ENCODE peak calls at places on chromosome X, in four cellular contexts. B, M, X and F are unnamed samples. For H3K4me1 and H3K36me3, the result is how much of the 10 kb centered on the place peaks cover.

GRCh38 chrX:30489323-30489722 is 88.2 kb downstream of the TASL start:
- DNase-seq in B (peak), M (no peak), X (no peak), F (no peak)

GRCh38 chrX:54824195-54824594 is 16.6 kb downstream of the MAGED2 start:
- DNase-seq in M (no peak), B (no peak), X (no peak), F (no peak)

GRCh38 chrX:97320305-97320704 is 436.6 kb downstream of the RPA4 start:
- DNase-seq in M (no peak), B (no peak), X (no peak), F (no peak)

GRCh38 chrX:9569875-9570274 is 105.0 kb downstream of the TBL1X start:
- DNase-seq in B (no peak), X (no peak), M (peak), F (no peak)

GRCh38 chrX:136679581-136679980 is 31.6 kb downstream of the CD40LG start:
- DNase-seq in M (no peak), X (no peak), B (no peak), F (no peak)

GRCh38 chrX:149962859-149963757 is 24.8 kb upstream of the EOLA2 start:
- DNase-seq in B (peak), X (peak), M (peak), F (peak)

GRCh38 chrX:120147537-120147936 is 10.9 kb upstream of the RHOXF2 start:
- DNase-seq in B (no peak), M (no peak), X (no peak), F (no peak)

GRCh38 chrX:46152756-46153155 is 392.5 kb downstream of the ZNF674 start:
- DNase-seq in B (no peak), M (peak), X (no peak), F (no peak)

GRCh38 chrX:153922932-153923857 is 2.9 kb downstream of the ARHGAP4 start:
- DNase-seq in M (peak), X (no peak), B (no peak), F (no peak)

GRCh38 chrX:132127748-132128147 is at the start of gene FRMD7:
- DNase-seq in B (no peak), M (peak), X (no peak), F (no peak)

GRCh38 chrX:46648660-46649059 is 75.1 kb downstream of the CHST7 start:
- DNase-seq in M (no peak), B (no peak), X (no peak), F (no peak)

GRCh38 chrX:323721-324628 is 5.4 kb upstream of the GTPBP6 start:
- DNase-seq in M (peak), X (peak), B (peak), F (peak)

GRCh38 chrX:47960400-47960799 is 43.4 kb downstream of the ZNF182 start:
- DNase-seq in B (no peak), M (no peak), X (no peak), F (no peak)

GRCh38 chrX:38982843-38983242 is 181.6 kb downstream of the MID1IP1 start:
- DNase-seq in B (no peak), M (no peak), X (no peak), F (no peak)

GRCh38 chrX:122504026-122504425 is 680.1 kb upstream of the GRIA3 start:
- DNase-seq in X (no peak), B (no peak), M (no peak), F (no peak)

GRCh38 chrX:50877310-50877709 is 33.2 kb upstream of the BMP15 start:
- DNase-seq in B (no peak), X (no peak), M (peak), F (peak)

GRCh38 chrX:17860811-17861495 is at the start of gene RAI2:
- DNase-seq in X (peak), B (no peak), M (no peak), F (no peak)

GRCh38 chrX:46319750-46320149 is 225.5 kb downstream of the ZNF674 start:
- DNase-seq in X (no peak), B (peak), M (no peak), F (peak)

GRCh38 chrX:72735561-72735960 is 21.5 kb upstream of the PHKA1 start:
- DNase-seq in B (no peak), X (no peak), M (peak), F (no peak)

DNA sequence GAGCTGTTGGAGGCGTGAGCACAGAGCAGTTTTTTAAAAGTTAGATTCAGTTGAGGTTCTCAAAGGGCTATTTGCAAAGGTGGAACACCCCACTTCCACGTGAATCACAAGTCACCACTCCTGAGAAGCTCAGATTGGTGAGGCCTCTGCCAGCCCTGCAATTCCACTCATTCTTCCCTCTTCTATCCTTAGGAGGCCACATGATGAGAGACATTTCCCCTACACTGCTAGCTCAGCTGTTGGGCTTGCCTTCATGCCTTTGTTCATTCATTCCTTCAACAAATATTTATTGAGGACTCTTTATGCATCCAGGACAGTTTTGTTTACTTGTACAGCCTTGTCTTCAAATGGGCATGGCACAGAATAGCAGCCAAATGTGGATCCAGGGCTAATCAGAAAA is 3.7 kb downstream of the SRPX2 start:
- DNase-seq in X (no peak), B (peak), M (peak), F (no peak)
- H3K4me1 ChIP-seq in X (under half), B (half or more), M (under half), F (under half)

GRCh38 chrX:74593593-74593992 is 20.8 kb downstream of the RLIM start:
- DNase-seq in M (peak), X (no peak), B (no peak), F (no peak)
- H3K36me3 ChIP-seq in M (under half), X (under half), B (under half), F (under half)

GRCh38 chrX:152907084-152907651 is 9.3 kb downstream of the ZNF185 start:
- DNase-seq in M (peak), X (no peak), B (no peak), F (no peak)
- H3K4me3 ChIP-seq in M (peak), X (no peak), B (no peak), F (no peak)

GRCh38 chrX:71106427-71106826 is at the start of gene CXorf65:
- DNase-seq in B (no peak), X (peak), M (no peak), F (no peak)
- H3K4me1 ChIP-seq in B (under half), X (half or more), M (under half), F (under half)

GRCh38 chrX:3295731-3296130 is 50.7 kb downstream of the MXRA5 start:
- DNase-seq in M (no peak), B (no peak), X (no peak), F (peak)

GRCh38 chrX:3286196-3286920 is 60.1 kb downstream of the MXRA5 start:
- DNase-seq in X (no peak), M (peak), B (no peak), F (no peak)

DNA sequence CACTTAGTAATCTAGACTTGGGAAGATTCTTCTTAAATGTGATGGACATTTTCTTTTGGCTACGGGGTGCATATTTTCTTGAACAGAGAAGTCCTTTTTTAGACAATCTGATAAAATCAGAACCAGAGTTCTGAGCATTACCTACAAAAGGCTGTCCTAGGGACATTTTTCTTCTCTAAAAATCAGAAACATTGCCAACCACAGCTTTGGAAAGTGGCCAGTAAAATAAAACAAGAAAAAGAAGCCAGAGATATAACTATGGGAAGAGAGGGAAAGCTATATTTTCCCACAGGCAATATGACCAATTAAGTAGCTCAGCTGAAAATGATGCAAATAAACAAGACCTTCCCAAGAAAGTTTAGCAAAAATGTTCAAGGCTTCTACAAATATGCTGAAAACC is 55.9 kb downstream of the MXRA5 start:
- DNase-seq in X (no peak), B (no peak), M (no peak), F (no peak)
- H3K36me3 ChIP-seq in X (under half), B (under half), M (under half), F (under half)

GRCh38 chrX:41090568-41091238 is 5.5 kb downstream of the USP9X start:
- DNase-seq in M (peak), B (peak), X (no peak), F (no peak)
- H3K4me3 ChIP-seq in M (no peak), B (no peak), X (no peak), F (no peak)